ENCODE peak calls at places on chromosome 10, in ten cellular contexts. U is HCT116, Y is heart right ventricle, C is mucosa of descending colon, B is tibial nerve, A is colonic mucosa, J is ovary, X is MM.1S, D is Panc1, L is right lobe of liver. K is an unnamed sample.

GRCh38 chr10:58475322-58476277 is 37.1 kb upstream of the BICC1 start:
- DNase-seq in U (no peak), Y (no peak), C (no peak), B (no peak), A (no peak), J (no peak), X (peak; percentile 43), D (no peak), L (no peak), K (no peak)

GRCh38 chr10:18583575-18584270 is 67.7 kb downstream of the NSUN6 start:
- DNase-seq in U (no peak), Y (no peak), C (no peak), B (no peak), A (no peak), J (no peak), X (no peak), D (no peak), L (no peak), K (no peak)

GRCh38 chr10:46309511-46310142 is 22.8 kb downstream of the ANTXRL start:
- DNase-seq in U (no peak), Y (no peak), C (no peak), B (no peak), A (no peak), J (no peak), X (no peak), D (no peak), L (no peak), K (no peak)

GRCh38 chr10:8498881-8499280 is 444.4 kb downstream of the GATA3 start:
- DNase-seq in U (no peak), Y (no peak), C (no peak), B (no peak), A (no peak), J (no peak), X (no peak), D (no peak), L (no peak), K (no peak)

GRCh38 chr10:44697096-44697495 is 214.0 kb upstream of the TMEM72 start:
- DNase-seq in U (no peak), Y (no peak), C (no peak), B (no peak), A (no peak), J (no peak), X (no peak), D (no peak), L (no peak), K (no peak)

GRCh38 chr10:128873408-128873807 is 593.6 kb upstream of the MGMT start:
- DNase-seq in U (no peak), Y (no peak), C (no peak), B (no peak), A (no peak), J (no peak), X (no peak), D (no peak), L (no peak), K (no peak)

GRCh38 chr10:24209421-24209770 is 458 bp downstream of the KIAA1217 start:
- DNase-seq in U (no peak), Y (no peak), C (no peak), B (no peak), A (no peak), J (no peak), X (peak; percentile 27), D (no peak), L (no peak), K (no peak)

GRCh38 chr10:128854965-128855364 is 612.1 kb upstream of the MGMT start:
- DNase-seq in U (no peak), Y (peak; percentile 92), C (peak; percentile 75), B (peak; percentile 75), A (peak; percentile 75), J (peak; percentile 86), X (no peak), D (no peak), L (no peak), K (peak; percentile 81)

GRCh38 chr10:68367121-68367520 is 34.4 kb upstream of the PBLD start:
- DNase-seq in U (no peak), Y (no peak), C (no peak), B (no peak), A (no peak), J (no peak), X (no peak), D (no peak), L (no peak), K (no peak)

GRCh38 chr10:113411456-113411855 is 141.4 kb upstream of the HABP2 start:
- DNase-seq in U (no peak), Y (no peak), C (no peak), B (no peak), A (no peak), J (no peak), X (no peak), D (no peak), L (no peak), K (no peak)

GRCh38 chr10:100186253-100186780 is 488 bp upstream of the ERLIN1 start:
- DNase-seq in U (no peak), Y (peak; percentile 49), C (peak; percentile 57), B (no peak), A (peak; percentile 56), J (peak; percentile 41), X (no peak), D (no peak), L (no peak), K (peak; percentile 56)

GRCh38 chr10:34704526-34705184 is 110.4 kb downstream of the PARD3 start:
- DNase-seq in U (no peak), Y (no peak), C (no peak), B (no peak), A (no peak), J (no peak), X (no peak), D (no peak), L (no peak), K (no peak)
- H3K4me1 ChIP-seq in U (peaks cover 35% of the 10 kb centered on the region), Y (peaks cover 2% of the 10 kb centered on the region), C (no peaks in the 10 kb centered on the region), B (peaks cover 10% of the 10 kb centered on the region), A (no peaks in the 10 kb centered on the region), J (peaks cover 28% of the 10 kb centered on the region), X (peaks cover 26% of the 10 kb centered on the region), D (peaks cover 12% of the 10 kb centered on the region), L (no peaks in the 10 kb centered on the region), K (peaks cover 65% of the 10 kb centered on the region)

DNA sequence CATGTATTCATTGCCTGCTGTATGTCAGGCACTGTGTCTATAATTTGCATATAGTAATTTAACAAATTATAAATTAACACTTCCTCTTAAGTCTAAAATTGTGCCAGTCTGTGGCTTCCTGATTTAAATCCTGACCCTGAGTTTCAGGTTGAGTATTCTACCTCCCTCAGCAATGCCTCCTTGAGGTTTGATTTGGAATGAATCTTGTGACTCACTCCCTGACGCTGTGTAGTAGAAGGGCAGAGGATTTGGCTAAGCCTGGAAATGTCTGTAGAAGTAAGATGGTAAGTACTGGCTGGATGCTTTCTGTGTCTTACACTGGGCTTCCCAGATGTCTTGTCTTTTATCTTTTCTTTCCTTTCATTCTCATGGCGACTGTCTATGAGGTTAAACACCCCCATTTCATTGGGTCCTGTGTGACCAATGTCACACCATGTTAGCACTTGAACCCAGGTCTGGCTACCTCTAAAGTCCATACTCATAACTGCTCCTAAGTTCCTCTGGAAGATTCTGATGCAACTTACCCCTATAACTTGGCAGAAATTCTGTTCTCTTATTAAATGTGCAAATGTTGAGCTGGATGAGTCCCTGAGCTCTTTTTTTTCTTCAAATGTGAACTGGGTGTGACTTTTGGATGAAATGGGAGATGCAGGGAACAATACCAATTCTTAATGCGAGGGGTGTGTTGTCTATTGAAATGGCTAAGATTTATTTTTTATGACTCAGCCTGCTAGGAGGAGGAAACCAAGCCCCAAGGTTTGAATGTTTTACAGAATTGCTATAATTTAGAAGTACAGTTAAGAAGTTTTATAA is 48.5 kb downstream of the PLCE1 start:
- DNase-seq in U (peak; percentile 12), Y (no peak), C (no peak), B (no peak), A (peak; percentile 56), J (no peak), X (no peak), D (no peak), L (no peak), K (no peak)
- H3K4me1 ChIP-seq in U (peaks cover 6% of the 10 kb centered on the region), Y (no peaks in the 10 kb centered on the region), C (peaks cover 17% of the 10 kb centered on the region), B (no peaks in the 10 kb centered on the region), A (peaks cover 7% of the 10 kb centered on the region), J (no peaks in the 10 kb centered on the region), X (no peaks in the 10 kb centered on the region), D (peaks cover 19% of the 10 kb centered on the region), L (no peaks in the 10 kb centered on the region), K (no peaks in the 10 kb centered on the region)

GRCh38 chr10:29794776-29795635 is 160.2 kb upstream of the SVIL start:
- DNase-seq in U (no peak), Y (no peak), C (no peak), B (no peak), A (no peak), J (no peak), X (no peak), D (no peak), L (no peak), K (no peak)

GRCh38 chr10:29798876-29799690 is 164.3 kb upstream of the SVIL start:
- DNase-seq in U (no peak), Y (no peak), C (no peak), B (no peak), A (no peak), J (no peak), X (no peak), D (no peak), L (no peak), K (no peak)

GRCh38 chr10:29791773-29792172 is 157.0 kb upstream of the SVIL start:
- DNase-seq in U (no peak), Y (no peak), C (no peak), B (no peak), A (no peak), J (no peak), X (no peak), D (no peak), L (no peak), K (no peak)

GRCh38 chr10:29795856-29796255 is 161.1 kb upstream of the SVIL start:
- DNase-seq in U (no peak), Y (no peak), C (no peak), B (no peak), A (no peak), J (no peak), X (no peak), D (no peak), L (no peak), K (no peak)

DNA sequence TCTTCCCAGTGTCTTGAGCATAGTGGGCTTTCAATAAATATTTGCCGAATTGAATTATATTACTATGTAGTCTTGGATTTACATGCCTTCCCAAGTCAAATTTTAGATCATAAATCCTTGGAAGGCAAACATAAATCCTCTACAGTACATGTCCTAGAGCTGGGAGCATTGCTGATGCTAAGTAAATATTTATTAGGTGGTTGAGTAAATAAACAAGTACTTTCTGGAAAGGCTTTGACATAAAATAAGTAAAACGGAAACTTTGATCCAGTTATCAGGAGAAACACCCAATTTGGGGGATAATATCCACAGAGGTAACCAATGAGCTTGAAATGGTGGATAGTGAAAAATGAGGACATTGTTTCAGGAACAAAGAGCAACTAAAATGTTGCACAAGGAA is 162.8 kb upstream of the SVIL start:
- DNase-seq in U (no peak), Y (no peak), C (no peak), B (no peak), A (no peak), J (no peak), X (no peak), D (no peak), L (no peak), K (no peak)
- H3K4me1 ChIP-seq in U (no peaks in the 10 kb centered on the region), Y (peaks cover 3% of the 10 kb centered on the region), C (peaks cover 9% of the 10 kb centered on the region), B (no peaks in the 10 kb centered on the region), A (peaks cover 4% of the 10 kb centered on the region), J (peaks cover 2% of the 10 kb centered on the region), X (no peaks in the 10 kb centered on the region), D (peaks cover 21% of the 10 kb centered on the region), L (no peaks in the 10 kb centered on the region), K (peaks cover 13% of the 10 kb centered on the region)

DNA sequence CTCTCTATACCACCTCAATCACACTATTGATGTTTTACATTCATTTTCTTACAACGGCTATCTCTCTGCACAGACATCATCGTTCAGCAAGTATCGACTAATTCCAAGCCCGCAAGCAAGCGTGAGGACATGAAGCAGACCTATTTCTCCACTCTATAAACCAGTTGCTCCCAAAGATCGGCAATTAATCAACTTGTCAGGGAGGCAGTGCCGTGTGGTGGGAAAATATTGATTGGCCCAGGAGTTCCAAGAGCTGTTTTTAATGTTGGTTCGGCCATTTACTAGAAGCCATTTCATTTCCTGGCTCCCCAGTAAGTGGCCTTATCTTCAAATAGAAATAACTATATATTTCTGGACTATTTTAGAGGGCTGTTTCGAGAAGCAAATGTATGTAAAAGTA is 42.6 kb downstream of the FAM107B start:
- DNase-seq in U (no peak), Y (no peak), C (no peak), B (no peak), A (no peak), J (no peak), X (no peak), D (no peak), L (no peak), K (no peak)
- H3K4me1 ChIP-seq in U (no peaks in the 10 kb centered on the region), Y (peaks cover 4% of the 10 kb centered on the region), C (no peaks in the 10 kb centered on the region), B (peaks cover 8% of the 10 kb centered on the region), A (no peaks in the 10 kb centered on the region), J (no peaks in the 10 kb centered on the region), X (peaks cover 32% of the 10 kb centered on the region), D (no peaks in the 10 kb centered on the region), L (no peaks in the 10 kb centered on the region), K (peaks cover 12% of the 10 kb centered on the region)